ENCODE peak calls at places on chromosomes 4 and X, in five cellular contexts. R is tibial nerve, B is lung, P is fibroblast of pulmonary artery, I is neural crest cell. Z is an unnamed sample.

GRCh38 chrX:151752847-151753246 is 18.3 kb downstream of the CNGA2 start:
- DNase-seq in R (no peak), B (no peak), P (no peak), I (no peak), Z (no peak)

GRCh38 chr4:89939994-89940393 is 45.3 kb downstream of the MMRN1 start:
- DNase-seq in R (no peak), B (no peak), P (peak; percentile 39), I (no peak), Z (no peak)

GRCh38 chrX:137031517-137032377 is 2.0 kb downstream of the GPR101 start:
- DNase-seq in R (no peak), B (no peak), P (peak; percentile 53), I (peak; percentile 24), Z (no peak)

GRCh38 chr4:17447675-17448298 is 64.1 kb downstream of the QDPR start:
- DNase-seq in R (peak; percentile 75), B (peak; percentile 35), P (peak; percentile 88), I (peak; percentile 58), Z (no peak)

GRCh38 chr4:139243448-139244365 is 36.3 kb downstream of the MGARP start:
- DNase-seq in R (no peak), B (no peak), P (peak; percentile 95), I (no peak), Z (no peak)

GRCh38 chr4:122602277-122603142 is 18.4 kb downstream of the IL21 start:
- DNase-seq in R (no peak), B (no peak), P (peak; percentile 70), I (no peak), Z (no peak)

GRCh38 chrX:130120746-130121504 is 10.6 kb upstream of the ELF4 start:
- DNase-seq in R (peak; percentile 52), B (peak; percentile 69), P (peak; percentile 80), I (peak; percentile 67), Z (peak; percentile 44)

GRCh38 chrX:4708970-4709760 is 995.7 kb upstream of the PRKX start:
- DNase-seq in R (no peak), B (no peak), P (no peak), I (no peak), Z (no peak)

GRCh38 chrX:54157561-54157960 is 25.5 kb downstream of the FAM120C start:
- DNase-seq in R (no peak), B (no peak), P (no peak), I (no peak), Z (no peak)

GRCh38 chr4:74217365-74217764 is 59.4 kb downstream of the MTHFD2L start:
- DNase-seq in R (no peak), B (no peak), P (peak; percentile 50), I (no peak), Z (no peak)

GRCh38 chrX:56219702-56220101 is 12.5 kb upstream of the KLF8 start:
- DNase-seq in R (no peak), B (no peak), P (no peak), I (no peak), Z (no peak)

GRCh38 chr4:15004701-15005301 is 2.5 kb downstream of the CPEB2 start:
- DNase-seq in R (peak; percentile 71), B (peak; percentile 86), P (peak; percentile 75), I (peak; percentile 25), Z (peak; percentile 87)

GRCh38 chr4:170610464-170610863 is 520.7 kb upstream of the AADAT start:
- DNase-seq in R (no peak), B (no peak), P (no peak), I (no peak), Z (no peak)

GRCh38 chr4:6498511-6499240 is 26.3 kb upstream of the PPP2R2C start:
- DNase-seq in R (no peak), B (peak; percentile 18), P (no peak), I (no peak), Z (no peak)

GRCh38 chr4:89572224-89572858 is 264.6 kb downstream of the SNCA start:
- DNase-seq in R (no peak), B (no peak), P (peak; percentile 25), I (no peak), Z (no peak)

GRCh38 chr4:39157520-39157919 is 24.8 kb upstream of the WDR19 start:
- DNase-seq in R (no peak), B (no peak), P (no peak), I (no peak), Z (no peak)

GRCh38 chr4:2042207-2042946 is 16.8 kb upstream of the NAT8L start:
- DNase-seq in R (no peak), B (no peak), P (no peak), I (no peak), Z (no peak)

GRCh38 chr4:188275686-188276085 is 136.4 kb downstream of the TRIML1 start:
- DNase-seq in R (no peak), B (no peak), P (no peak), I (no peak), Z (no peak)

GRCh38 chrX:95318882-95319281 is 1365.8 kb upstream of the DIAPH2 start:
- DNase-seq in R (no peak), B (no peak), P (no peak), I (no peak), Z (no peak)

GRCh38 chr4:109149836-109150235 is 152.6 kb downstream of the COL25A1 start:
- DNase-seq in R (no peak), B (no peak), P (no peak), I (no peak), Z (no peak)

GRCh38 chrX:48996969-48997368 is 5.1 kb downstream of the GRIPAP1 start:
- DNase-seq in R (no peak), B (no peak), P (no peak), I (no peak), Z (no peak)

GRCh38 chrX:132592880-132593279 is 104.0 kb upstream of the MBNL3 start:
- DNase-seq in R (peak; percentile 4), B (no peak), P (peak; percentile 8), I (peak; percentile 9), Z (no peak)

GRCh38 chr4:154618708-154619315 is 6.4 kb upstream of the FGG start:
- DNase-seq in R (peak; percentile 48), B (peak; percentile 42), P (peak; percentile 64), I (peak; percentile 48), Z (no peak)

GRCh38 chr4:140049024-140049923 is 104.7 kb downstream of the MAML3 start:
- DNase-seq in R (peak; percentile 31), B (no peak), P (peak; percentile 82), I (peak; percentile 32), Z (no peak)

GRCh38 chr4:12929784-12930183 is 554.4 kb downstream of the RAB28 start:
- DNase-seq in R (no peak), B (no peak), P (no peak), I (no peak), Z (no peak)

GRCh38 chr4:27861802-27862201 is 1001.2 kb downstream of the STIM2 start:
- DNase-seq in R (no peak), B (no peak), P (peak; percentile 7), I (no peak), Z (no peak)

GRCh38 chr4:6999172-7000086 is 43.7 kb upstream of the TADA2B start:
- DNase-seq in R (no peak), B (no peak), P (no peak), I (no peak), Z (no peak)

GRCh38 chrX:53196678-53197077 is 28.3 kb downstream of the KDM5C start:
- DNase-seq in R (no peak), B (no peak), P (no peak), I (no peak), Z (no peak)

GRCh38 chrX:40108959-40109287 is 11.2 kb upstream of the BCOR start:
- DNase-seq in R (peak; percentile 44), B (no peak), P (peak; percentile 80), I (no peak), Z (peak; percentile 70)

Z was measured in breast epithelium.